ENCODE peak calls at places on chromosome 19, in five cellular contexts. Z is left lung, V is HFFc6, K is spleen, C is tibial nerve. A is an unnamed sample.

GRCh38 chr19:2766594-2767372 is 16.3 kb downstream of the SGTA start:
- DNase-seq in Z (no peak), V (no peak), K (peak; percentile 64), C (no peak), A (no peak)

GRCh38 chr19:50831026-50831396 is 2.4 kb downstream of the KLK15 start:
- DNase-seq in Z (no peak), V (no peak), K (no peak), C (no peak), A (no peak)

GRCh38 chr19:49639401-49640112 is 386 bp downstream of the RRAS start:
- DNase-seq in Z (no peak), V (no peak), K (no peak), C (peak; percentile 20), A (no peak)

GRCh38 chr19:35397064-35397463 is 26.2 kb downstream of the GPR42 start:
- DNase-seq in Z (no peak), V (no peak), K (no peak), C (no peak), A (no peak)

GRCh38 chr19:54128796-54129616 is 8.6 kb upstream of the CNOT3 start:
- DNase-seq in Z (peak; percentile 37), V (no peak), K (no peak), C (no peak), A (no peak)

GRCh38 chr19:870963-871401 is 11.5 kb downstream of the CFD start:
- DNase-seq in Z (no peak), V (no peak), K (no peak), C (no peak), A (no peak)

GRCh38 chr19:1232652-1233360 is 5.0 kb downstream of the CBARP start:
- DNase-seq in Z (no peak), V (no peak), K (no peak), C (no peak), A (no peak)

GRCh38 chr19:52453324-52454094 is at the start of gene ZNF578:
- DNase-seq in Z (peak; percentile 80), V (peak; percentile 52), K (peak; percentile 88), C (peak; percentile 42), A (no peak)

GRCh38 chr19:18070181-18070580 is 16.6 kb downstream of the IL12RB1 start:
- DNase-seq in Z (no peak), V (no peak), K (no peak), C (no peak), A (no peak)

GRCh38 chr19:34774857-34775256 is 1.8 kb upstream of the ZNF599 start:
- DNase-seq in Z (no peak), V (no peak), K (no peak), C (no peak), A (no peak)

GRCh38 chr19:31083122-31083521 is 266.1 kb downstream of the TSHZ3 start:
- DNase-seq in Z (no peak), V (no peak), K (no peak), C (no peak), A (no peak)

GRCh38 chr19:51735759-51736449 is 12.1 kb upstream of the HAS1 start:
- DNase-seq in Z (peak; percentile 89), V (no peak), K (peak; percentile 90), C (peak; percentile 60), A (peak; percentile 97)

GRCh38 chr19:38728752-38729541 is 15.3 kb downstream of the CAPN12 start:
- DNase-seq in Z (peak; percentile 81), V (no peak), K (peak; percentile 79), C (no peak), A (no peak)

GRCh38 chr19:18507021-18507726 is 14.7 kb downstream of the ELL start:
- DNase-seq in Z (no peak), V (no peak), K (peak; percentile 72), C (no peak), A (no peak)

GRCh38 chr19:39351537-39352037 is 9.4 kb downstream of the SAMD4B start:
- DNase-seq in Z (no peak), V (peak; percentile 21), K (no peak), C (no peak), A (no peak)

GRCh38 chr19:19656451-19657396 is 6.8 kb downstream of the ATP13A1 start:
- DNase-seq in Z (peak; percentile 60), V (no peak), K (peak; percentile 73), C (no peak), A (peak; percentile 41)

GRCh38 chr19:32789429-32789828 is 69.9 kb downstream of the TDRD12 start:
- DNase-seq in Z (no peak), V (no peak), K (no peak), C (no peak), A (no peak)
- TF ChIP-seq CTCF in Z (no peak), V (no peak), K (no peak), C (no peak), A (no peak)

DNA sequence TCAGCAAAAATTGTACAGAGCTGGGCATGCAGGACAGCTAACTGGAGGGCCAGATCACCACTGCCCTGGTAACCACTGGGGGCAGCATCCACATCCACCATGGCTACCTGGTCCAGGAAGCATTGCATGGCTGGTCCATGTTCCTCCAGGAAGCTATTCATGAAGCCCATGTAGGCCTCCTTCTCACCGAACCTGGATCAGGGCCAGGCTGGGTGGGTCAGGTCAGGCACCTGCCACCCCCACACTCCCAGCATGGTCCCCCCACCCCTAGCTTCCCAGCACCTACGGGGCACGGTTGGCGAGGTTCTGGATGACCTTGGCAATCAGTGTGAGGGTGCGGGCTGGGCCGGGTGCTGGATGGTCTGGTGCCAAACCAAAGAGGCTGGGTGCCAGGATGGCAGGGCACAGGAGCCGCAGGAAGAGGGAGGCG is 4.6 kb upstream of the WIZ start:
- DNase-seq in Z (peak; percentile 68), V (no peak), K (no peak), C (no peak), A (no peak)
- TF ChIP-seq CTCF in Z (no peak), V (peak; percentile 60), K (no peak), C (no peak), A (no peak)

GRCh38 chr19:10976200-10976892 is 15.5 kb downstream of the SMARCA4 start:
- DNase-seq in Z (no peak), V (no peak), K (no peak), C (no peak), A (no peak)

GRCh38 chr19:10981496-10981895 is 20.7 kb downstream of the SMARCA4 start:
- DNase-seq in Z (no peak), V (no peak), K (no peak), C (no peak), A (no peak)

GRCh38 chr19:10984166-10984735 is 23.4 kb downstream of the SMARCA4 start:
- DNase-seq in Z (peak; percentile 68), V (no peak), K (no peak), C (no peak), A (no peak)

GRCh38 chr19:10977773-10978155 is 16.9 kb downstream of the SMARCA4 start:
- DNase-seq in Z (peak; percentile 28), V (no peak), K (no peak), C (no peak), A (no peak)

DNA sequence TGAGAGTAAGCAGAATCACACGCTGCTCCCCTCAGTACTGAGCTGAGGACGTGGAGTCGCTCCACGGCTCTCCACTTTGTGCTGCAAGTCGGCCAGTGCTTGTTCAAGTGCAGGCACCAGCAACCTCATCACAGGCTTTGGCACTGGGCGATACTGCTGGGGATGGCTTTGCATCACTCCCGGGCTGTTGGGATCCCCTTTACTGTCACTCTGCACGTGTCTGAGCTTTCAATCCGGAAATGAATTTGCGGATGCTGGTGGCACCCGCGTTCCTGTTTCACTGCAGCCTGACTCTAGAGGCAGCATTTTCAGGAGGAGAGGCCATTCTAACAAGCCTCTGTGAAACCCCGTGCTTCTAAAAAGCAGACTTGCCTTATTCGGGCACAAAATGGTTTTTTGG is 19.1 kb downstream of the SMARCA4 start:
- DNase-seq in Z (peak; percentile 28), V (no peak), K (no peak), C (no peak), A (no peak)
- TF ChIP-seq CTCF in Z (no peak), V (no peak), K (no peak), C (no peak), A (peak; percentile 25)

GRCh38 chr19:40584007-40584406 is 7.3 kb downstream of the SHKBP1 start:
- DNase-seq in Z (no peak), V (no peak), K (peak; percentile 38), C (no peak), A (no peak)
- TF ChIP-seq CTCF in Z (no peak), V (peak; percentile 67), K (no peak), C (no peak), A (no peak)

GRCh38 chr19:5058456-5059190 is 89.7 kb downstream of the KDM4B start:
- DNase-seq in Z (no peak), V (no peak), K (no peak), C (no peak), A (no peak)

GRCh38 chr19:5060591-5061339 is 91.9 kb downstream of the KDM4B start:
- DNase-seq in Z (no peak), V (no peak), K (no peak), C (no peak), A (no peak)

GRCh38 chr19:5057860-5058259 is 88.9 kb downstream of the KDM4B start:
- DNase-seq in Z (no peak), V (no peak), K (no peak), C (no peak), A (no peak)

GRCh38 chr19:5059191-5059579 is 90.3 kb downstream of the KDM4B start:
- DNase-seq in Z (no peak), V (no peak), K (no peak), C (no peak), A (no peak)

DNA sequence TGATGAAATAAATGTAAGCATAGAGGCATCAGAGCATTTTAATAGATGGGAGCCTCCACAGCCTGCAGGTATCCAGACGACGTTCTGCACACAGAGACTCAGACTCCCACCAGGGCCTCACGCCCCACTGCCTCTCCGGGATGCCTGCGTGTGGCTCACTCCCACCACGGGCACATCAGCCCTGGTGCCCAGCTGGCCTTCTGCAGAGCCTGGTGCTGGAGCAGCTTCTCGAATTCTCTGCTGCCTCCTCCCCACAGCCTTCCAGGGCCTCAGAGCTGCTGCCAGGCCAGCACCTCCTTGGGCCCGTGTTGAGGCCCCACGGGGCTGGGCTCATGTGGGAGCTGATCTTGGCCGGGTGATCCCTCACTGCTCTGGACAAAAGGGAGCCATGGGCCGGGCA is 90.9 kb downstream of the KDM4B start:
- DNase-seq in Z (no peak), V (no peak), K (no peak), C (no peak), A (no peak)
- TF ChIP-seq CTCF in Z (no peak), V (no peak), K (no peak), C (no peak), A (no peak)

DNA sequence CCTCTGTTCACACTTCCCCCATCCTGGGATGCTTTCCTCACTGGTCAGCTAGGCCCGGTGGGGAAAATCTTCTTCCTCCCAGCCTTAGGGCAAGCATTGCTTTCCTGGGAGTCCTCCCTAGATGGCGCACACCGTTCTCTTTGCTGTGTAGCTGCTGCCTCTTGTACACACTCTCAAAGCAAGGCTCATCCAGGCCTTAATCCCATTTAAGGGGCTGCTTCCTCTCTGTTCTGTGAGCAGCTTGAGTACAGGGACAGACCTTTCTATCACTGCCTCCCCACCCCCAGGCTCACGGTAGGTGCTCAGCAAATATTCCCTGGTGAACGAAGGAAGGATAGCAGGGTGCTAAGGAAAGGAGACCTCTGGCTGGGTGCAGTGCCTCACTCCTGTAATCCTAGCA is 11.0 kb downstream of the SLC7A10 start:
- DNase-seq in Z (peak; percentile 0), V (peak; percentile 22), K (no peak), C (no peak), A (no peak)
- TF ChIP-seq CTCF in Z (no peak), V (peak; percentile 40), K (no peak), C (no peak), A (no peak)

A was measured in CD14-positive monocyte.